ENCODE peak calls at places on chromosome 3, in six cellular contexts. K, H, N, X, L and J are unnamed samples.

GRCh38 chr3:125482406-125482805 is 37.6 kb downstream of the SNX4 start:
- DNase-seq in K (no peak), H (no peak), N (no peak), X (no peak), L (no peak), J (no peak)

GRCh38 chr3:165903885-165904284 is 66.7 kb upstream of the BCHE start:
- DNase-seq in K (no peak), H (peak; percentile 15), N (no peak), X (no peak), L (no peak), J (peak; percentile 54)

GRCh38 chr3:135007622-135008021 is 212.6 kb downstream of the EPHB1 start:
- DNase-seq in K (no peak), H (peak; percentile 12), N (no peak), X (no peak), L (no peak), J (peak; percentile 2)

GRCh38 chr3:64548200-64548889 is 139.5 kb downstream of the ADAMTS9 start:
- DNase-seq in K (no peak), H (no peak), N (no peak), X (no peak), L (peak; percentile 41), J (no peak)

GRCh38 chr3:156997351-156997750 is 162.6 kb downstream of the CCNL1 start:
- DNase-seq in K (no peak), H (no peak), N (no peak), X (no peak), L (no peak), J (peak; percentile 2)

GRCh38 chr3:65398953-65399352 is 639.8 kb downstream of the MAGI1 start:
- DNase-seq in K (no peak), H (no peak), N (no peak), X (no peak), L (no peak), J (peak; percentile 81)

GRCh38 chr3:113186566-113186965 is 24.8 kb upstream of the BOC start:
- DNase-seq in K (no peak), H (no peak), N (no peak), X (no peak), L (no peak), J (no peak)

GRCh38 chr3:156770699-156771414 is 55.3 kb upstream of the LEKR1 start:
- DNase-seq in K (no peak), H (no peak), N (no peak), X (no peak), L (no peak), J (peak; percentile 95)

GRCh38 chr3:100581650-100582049 is 27.8 kb upstream of the ADGRG7 start:
- DNase-seq in K (no peak), H (no peak), N (no peak), X (no peak), L (no peak), J (no peak)

GRCh38 chr3:56725175-56725574 is 42.1 kb upstream of the TASOR start:
- DNase-seq in K (no peak), H (no peak), N (peak; percentile 37), X (no peak), L (peak; percentile 13), J (no peak)

GRCh38 chr3:16647668-16648067 is 42.4 kb upstream of the DAZL start:
- DNase-seq in K (no peak), H (no peak), N (no peak), X (no peak), L (no peak), J (no peak)